ENCODE peak calls at places on chromosomes 16 and 17, in six cellular contexts. One of them, this sample, is unnamed. For H3K36me3, the result is how much of the 10 kb centered on the place peaks cover.

GRCh38 chr16:4664538-4665418 is 28.6 kb upstream of the NUDT16L1 start:
- DNase-seq in esophagus squamous epithelium: no peak
- DNase-seq in left ventricle myocardium inferior: peak
- DNase-seq in sigmoid colon: no peak
- DNase-seq in spleen: peak
- DNase-seq in fibroblast of lung: peak
- DNase-seq in this sample: peak

GRCh38 chr17:80761421-80761871 is 216.8 kb downstream of the RPTOR start:
- DNase-seq in esophagus squamous epithelium: no peak
- DNase-seq in left ventricle myocardium inferior: no peak
- DNase-seq in sigmoid colon: peak
- DNase-seq in spleen: no peak
- DNase-seq in fibroblast of lung: peak
- DNase-seq in this sample: no peak

GRCh38 chr17:82348434-82348833 is 10.6 kb upstream of the TEX19 start:
- DNase-seq in esophagus squamous epithelium: no peak
- DNase-seq in left ventricle myocardium inferior: no peak
- DNase-seq in sigmoid colon: no peak
- DNase-seq in spleen: no peak
- DNase-seq in fibroblast of lung: no peak
- DNase-seq in this sample: peak

GRCh38 chr16:48576927-48577326 is 33.1 kb downstream of the N4BP1 start:
- DNase-seq in esophagus squamous epithelium: no peak
- DNase-seq in left ventricle myocardium inferior: no peak
- DNase-seq in sigmoid colon: no peak
- DNase-seq in spleen: no peak
- DNase-seq in fibroblast of lung: no peak
- DNase-seq in this sample: no peak

GRCh38 chr16:117381-118365 is 20.8 kb downstream of the NPRL3 start:
- DNase-seq in esophagus squamous epithelium: no peak
- DNase-seq in left ventricle myocardium inferior: peak
- DNase-seq in sigmoid colon: no peak
- DNase-seq in spleen: peak
- DNase-seq in fibroblast of lung: peak
- DNase-seq in this sample: peak

GRCh38 chr16:919658-920631 is 50.8 kb downstream of the LMF1 start:
- DNase-seq in esophagus squamous epithelium: no peak
- DNase-seq in left ventricle myocardium inferior: peak
- DNase-seq in sigmoid colon: peak
- DNase-seq in spleen: peak
- DNase-seq in fibroblast of lung: peak
- DNase-seq in this sample: no peak

GRCh38 chr16:35713762-35714650 is 2254.6 kb downstream of the TP53TG3F start:
- DNase-seq in esophagus squamous epithelium: no peak
- DNase-seq in left ventricle myocardium inferior: no peak
- DNase-seq in sigmoid colon: no peak
- DNase-seq in spleen: no peak
- DNase-seq in fibroblast of lung: no peak
- DNase-seq in this sample: no peak

GRCh38 chr17:68295086-68295485 is 3.8 kb downstream of the ARSG start:
- DNase-seq in esophagus squamous epithelium: no peak
- DNase-seq in left ventricle myocardium inferior: no peak
- DNase-seq in sigmoid colon: no peak
- DNase-seq in spleen: no peak
- DNase-seq in fibroblast of lung: no peak
- DNase-seq in this sample: no peak

GRCh38 chr16:86557587-86557986 is 2.6 kb upstream of the MTHFSD start:
- DNase-seq in esophagus squamous epithelium: no peak
- DNase-seq in left ventricle myocardium inferior: no peak
- DNase-seq in sigmoid colon: peak
- DNase-seq in spleen: no peak
- DNase-seq in fibroblast of lung: no peak
- DNase-seq in this sample: no peak

GRCh38 chr17:40349477-40350409 is 14.8 kb downstream of the GJD3 start:
- DNase-seq in esophagus squamous epithelium: no peak
- DNase-seq in left ventricle myocardium inferior: peak
- DNase-seq in sigmoid colon: no peak
- DNase-seq in spleen: peak
- DNase-seq in fibroblast of lung: peak
- DNase-seq in this sample: no peak

GRCh38 chr16:8660841-8661301 is 13.5 kb upstream of the ABAT start:
- DNase-seq in esophagus squamous epithelium: no peak
- DNase-seq in left ventricle myocardium inferior: peak
- DNase-seq in sigmoid colon: peak
- DNase-seq in spleen: peak
- DNase-seq in fibroblast of lung: peak
- DNase-seq in this sample: peak

GRCh38 chr16:12737563-12737962 is 66.1 kb downstream of the CPPED1 start:
- DNase-seq in esophagus squamous epithelium: no peak
- DNase-seq in left ventricle myocardium inferior: no peak
- DNase-seq in sigmoid colon: no peak
- DNase-seq in spleen: no peak
- DNase-seq in fibroblast of lung: no peak
- DNase-seq in this sample: no peak

GRCh38 chr17:19651461-19652238 is 3.1 kb downstream of the ALDH3A2 start:
- DNase-seq in esophagus squamous epithelium: no peak
- DNase-seq in left ventricle myocardium inferior: no peak
- DNase-seq in sigmoid colon: no peak
- DNase-seq in spleen: no peak
- DNase-seq in fibroblast of lung: no peak
- DNase-seq in this sample: no peak

GRCh38 chr17:45413498-45413923 is 19.2 kb downstream of the ARHGAP27 start:
- DNase-seq in esophagus squamous epithelium: no peak
- DNase-seq in left ventricle myocardium inferior: peak
- DNase-seq in sigmoid colon: peak
- DNase-seq in spleen: peak
- DNase-seq in fibroblast of lung: no peak
- DNase-seq in this sample: peak

GRCh38 chr17:48927978-48928716 is 16.5 kb downstream of the SNF8 start:
- DNase-seq in esophagus squamous epithelium: no peak
- DNase-seq in left ventricle myocardium inferior: no peak
- DNase-seq in sigmoid colon: no peak
- DNase-seq in spleen: peak
- DNase-seq in fibroblast of lung: no peak
- DNase-seq in this sample: no peak

GRCh38 chr17:7113273-7114071 is 1.1 kb downstream of the ASGR2 start:
- DNase-seq in esophagus squamous epithelium: no peak
- DNase-seq in left ventricle myocardium inferior: no peak
- DNase-seq in sigmoid colon: no peak
- DNase-seq in spleen: no peak
- DNase-seq in fibroblast of lung: no peak
- DNase-seq in this sample: no peak

GRCh38 chr17:43356999-43357398 is 41.8 kb upstream of the ARL4D start:
- DNase-seq in esophagus squamous epithelium: no peak
- DNase-seq in left ventricle myocardium inferior: no peak
- DNase-seq in sigmoid colon: no peak
- DNase-seq in spleen: no peak
- DNase-seq in fibroblast of lung: peak
- DNase-seq in this sample: no peak

GRCh38 chr17:61352771-61353170 is 46.9 kb upstream of the TBX2 start:
- DNase-seq in esophagus squamous epithelium: no peak
- DNase-seq in left ventricle myocardium inferior: no peak
- DNase-seq in sigmoid colon: no peak
- DNase-seq in spleen: peak
- DNase-seq in fibroblast of lung: no peak
- DNase-seq in this sample: no peak

GRCh38 chr17:61354895-61355294 is 44.7 kb upstream of the TBX2 start:
- DNase-seq in esophagus squamous epithelium: no peak
- DNase-seq in left ventricle myocardium inferior: no peak
- DNase-seq in sigmoid colon: no peak
- DNase-seq in spleen: peak
- DNase-seq in fibroblast of lung: no peak
- DNase-seq in this sample: no peak

GRCh38 chr17:61353211-61353610 is 46.4 kb upstream of the TBX2 start:
- DNase-seq in esophagus squamous epithelium: no peak
- DNase-seq in left ventricle myocardium inferior: no peak
- DNase-seq in sigmoid colon: no peak
- DNase-seq in spleen: peak
- DNase-seq in fibroblast of lung: no peak
- DNase-seq in this sample: no peak

GRCh38 chr17:61353615-61354014 is 46.0 kb upstream of the TBX2 start:
- DNase-seq in esophagus squamous epithelium: no peak
- DNase-seq in left ventricle myocardium inferior: no peak
- DNase-seq in sigmoid colon: no peak
- DNase-seq in spleen: peak
- DNase-seq in fibroblast of lung: no peak
- DNase-seq in this sample: no peak

GRCh38 chr17:61355475-61355874 is 44.2 kb upstream of the TBX2 start:
- DNase-seq in esophagus squamous epithelium: no peak
- DNase-seq in left ventricle myocardium inferior: no peak
- DNase-seq in sigmoid colon: no peak
- DNase-seq in spleen: no peak
- DNase-seq in fibroblast of lung: no peak
- DNase-seq in this sample: no peak
- H3K36me3 ChIP-seq in esophagus squamous epithelium: under half
- H3K36me3 ChIP-seq in left ventricle myocardium inferior: under half
- H3K36me3 ChIP-seq in sigmoid colon: under half
- H3K36me3 ChIP-seq in spleen: under half
- H3K36me3 ChIP-seq in fibroblast of lung: under half
- H3K36me3 ChIP-seq in this sample: under half

GRCh38 chr16:74936902-74937560 is 47.9 kb downstream of the WDR59 start:
- DNase-seq in esophagus squamous epithelium: no peak
- DNase-seq in left ventricle myocardium inferior: no peak
- DNase-seq in sigmoid colon: no peak
- DNase-seq in spleen: no peak
- DNase-seq in fibroblast of lung: peak
- DNase-seq in this sample: peak

GRCh38 chr16:74944466-74944865 is 40.5 kb downstream of the WDR59 start:
- DNase-seq in esophagus squamous epithelium: no peak
- DNase-seq in left ventricle myocardium inferior: no peak
- DNase-seq in sigmoid colon: no peak
- DNase-seq in spleen: no peak
- DNase-seq in fibroblast of lung: no peak
- DNase-seq in this sample: no peak

GRCh38 chr16:74942977-74943918 is 41.7 kb downstream of the WDR59 start:
- DNase-seq in esophagus squamous epithelium: no peak
- DNase-seq in left ventricle myocardium inferior: no peak
- DNase-seq in sigmoid colon: no peak
- DNase-seq in spleen: no peak
- DNase-seq in fibroblast of lung: no peak
- DNase-seq in this sample: no peak

DNA sequence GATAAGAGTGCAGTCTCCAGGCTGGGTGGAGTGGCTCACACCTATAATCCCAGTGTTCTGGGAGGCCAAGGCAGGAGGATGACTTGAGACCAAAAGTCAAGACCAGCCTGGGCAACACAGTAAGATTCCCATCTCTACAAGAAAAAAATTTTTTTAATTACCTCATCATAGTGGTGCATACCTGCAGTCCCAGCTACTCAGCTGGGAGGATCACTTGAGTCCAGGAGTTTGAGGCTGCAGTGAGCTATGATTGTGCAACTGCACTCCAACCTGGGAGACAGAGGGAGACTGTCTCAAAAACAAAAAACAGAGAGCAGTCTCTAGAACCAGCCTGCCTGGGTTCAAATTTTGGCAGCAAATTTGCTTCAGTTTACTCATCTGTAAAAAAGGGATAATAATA is 45.2 kb downstream of the WDR59 start:
- DNase-seq in esophagus squamous epithelium: no peak
- DNase-seq in left ventricle myocardium inferior: no peak
- DNase-seq in sigmoid colon: no peak
- DNase-seq in spleen: no peak
- DNase-seq in fibroblast of lung: no peak
- DNase-seq in this sample: no peak
- H3K36me3 ChIP-seq in esophagus squamous epithelium: half or more
- H3K36me3 ChIP-seq in left ventricle myocardium inferior: half or more
- H3K36me3 ChIP-seq in sigmoid colon: half or more
- H3K36me3 ChIP-seq in spleen: half or more
- H3K36me3 ChIP-seq in fibroblast of lung: under half
- H3K36me3 ChIP-seq in this sample: under half

GRCh38 chr16:58307583-58308312 is 12.9 kb upstream of the PRSS54 start:
- DNase-seq in esophagus squamous epithelium: no peak
- DNase-seq in left ventricle myocardium inferior: no peak
- DNase-seq in sigmoid colon: no peak
- DNase-seq in spleen: no peak
- DNase-seq in fibroblast of lung: no peak
- DNase-seq in this sample: no peak
- H3K36me3 ChIP-seq in esophagus squamous epithelium: under half
- H3K36me3 ChIP-seq in left ventricle myocardium inferior: under half
- H3K36me3 ChIP-seq in sigmoid colon: under half
- H3K36me3 ChIP-seq in spleen: under half
- H3K36me3 ChIP-seq in fibroblast of lung: under half
- H3K36me3 ChIP-seq in this sample: under half

GRCh38 chr17:77287432-77288068 is 146.8 kb downstream of the SEC14L1 start:
- DNase-seq in esophagus squamous epithelium: no peak
- DNase-seq in left ventricle myocardium inferior: peak
- DNase-seq in sigmoid colon: peak
- DNase-seq in spleen: no peak
- DNase-seq in fibroblast of lung: peak
- DNase-seq in this sample: no peak

GRCh38 chr17:77286641-77287431 is 146.1 kb downstream of the SEC14L1 start:
- DNase-seq in esophagus squamous epithelium: no peak
- DNase-seq in left ventricle myocardium inferior: peak
- DNase-seq in sigmoid colon: peak
- DNase-seq in spleen: no peak
- DNase-seq in fibroblast of lung: peak
- DNase-seq in this sample: no peak

GRCh38 chr17:77286391-77286640 is 145.5 kb downstream of the SEC14L1 start:
- DNase-seq in esophagus squamous epithelium: no peak
- DNase-seq in left ventricle myocardium inferior: no peak
- DNase-seq in sigmoid colon: no peak
- DNase-seq in spleen: no peak
- DNase-seq in fibroblast of lung: no peak
- DNase-seq in this sample: no peak

GRCh38 chr17:77285594-77286390 is 145.0 kb downstream of the SEC14L1 start:
- DNase-seq in esophagus squamous epithelium: no peak
- DNase-seq in left ventricle myocardium inferior: peak
- DNase-seq in sigmoid colon: peak
- DNase-seq in spleen: peak
- DNase-seq in fibroblast of lung: peak
- DNase-seq in this sample: peak

DNA sequence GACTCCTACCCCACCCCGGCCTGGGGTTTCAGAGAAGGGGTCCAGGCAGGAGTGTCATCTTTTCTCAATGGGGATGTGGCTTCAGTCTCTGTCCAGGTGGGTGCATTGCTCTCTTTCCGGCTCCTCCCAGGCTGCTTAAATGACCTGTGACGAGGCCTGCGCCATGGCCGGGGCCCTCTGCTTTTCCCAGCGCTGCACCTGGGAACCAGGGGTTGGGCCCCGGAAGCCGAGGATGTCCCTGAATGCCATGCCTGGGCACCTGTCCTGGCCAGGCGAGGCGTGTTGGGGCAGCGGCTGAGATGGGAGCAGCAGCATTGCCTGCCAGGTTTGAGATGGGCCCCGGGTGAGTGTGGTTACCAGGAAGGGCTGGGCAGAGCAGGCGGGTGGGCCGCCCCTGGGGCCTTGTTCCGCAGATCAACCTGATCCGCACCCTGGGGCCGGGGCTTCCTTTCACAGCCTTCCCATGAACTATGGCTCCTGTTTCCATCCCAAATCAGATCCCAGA is 147.4 kb downstream of the SEC14L1 start:
- DNase-seq in esophagus squamous epithelium: no peak
- DNase-seq in left ventricle myocardium inferior: no peak
- DNase-seq in sigmoid colon: no peak
- DNase-seq in spleen: no peak
- DNase-seq in fibroblast of lung: no peak
- DNase-seq in this sample: no peak
- H3K36me3 ChIP-seq in esophagus squamous epithelium: under half
- H3K36me3 ChIP-seq in left ventricle myocardium inferior: under half
- H3K36me3 ChIP-seq in sigmoid colon: under half
- H3K36me3 ChIP-seq in spleen: under half
- H3K36me3 ChIP-seq in fibroblast of lung: under half
- H3K36me3 ChIP-seq in this sample: under half

GRCh38 chr17:50847566-50847965 is 12.2 kb downstream of the WFIKKN2 start:
- DNase-seq in esophagus squamous epithelium: no peak
- DNase-seq in left ventricle myocardium inferior: no peak
- DNase-seq in sigmoid colon: no peak
- DNase-seq in spleen: no peak
- DNase-seq in fibroblast of lung: no peak
- DNase-seq in this sample: no peak
- H3K36me3 ChIP-seq in esophagus squamous epithelium: under half
- H3K36me3 ChIP-seq in left ventricle myocardium inferior: under half
- H3K36me3 ChIP-seq in sigmoid colon: under half
- H3K36me3 ChIP-seq in spleen: under half
- H3K36me3 ChIP-seq in fibroblast of lung: under half
- H3K36me3 ChIP-seq in this sample: under half